ENCODE peak calls at places on chromosomes 13 and 19, in six cellular contexts. One of them, this sample, is unnamed.

GRCh38 chr19:55537741-55538111 is 793 bp upstream of the SBK2 start:
- DNase-seq in HCT116: no peak
- DNase-seq in Peyer's patch: no peak
- DNase-seq in uterus: no peak
- DNase-seq in prostate gland: no peak
- DNase-seq in adrenal gland: no peak
- DNase-seq in this sample: no peak

GRCh38 chr13:48945626-48946025 is 30.1 kb upstream of the FNDC3A start:
- DNase-seq in uterus: no peak
- DNase-seq in prostate gland: no peak
- DNase-seq in HCT116: no peak
- DNase-seq in adrenal gland: no peak
- DNase-seq in Peyer's patch: no peak
- DNase-seq in this sample: no peak

GRCh38 chr13:23928985-23929384 is 31.7 kb upstream of the C1QTNF9B start:
- DNase-seq in prostate gland: no peak
- DNase-seq in uterus: no peak
- DNase-seq in adrenal gland: no peak
- DNase-seq in HCT116: no peak
- DNase-seq in Peyer's patch: no peak
- DNase-seq in this sample: no peak

GRCh38 chr19:1354496-1355257 is 29.0 kb upstream of the NDUFS7 start:
- DNase-seq in adrenal gland: peak
- DNase-seq in uterus: peak
- DNase-seq in HCT116: peak
- DNase-seq in prostate gland: peak
- DNase-seq in Peyer's patch: peak
- DNase-seq in this sample: peak

GRCh38 chr19:16896098-16896912 is 7.5 kb downstream of the F2RL3 start:
- DNase-seq in prostate gland: no peak
- DNase-seq in adrenal gland: peak
- DNase-seq in uterus: no peak
- DNase-seq in HCT116: no peak
- DNase-seq in Peyer's patch: no peak
- DNase-seq in this sample: peak

GRCh38 chr13:36428083-36428482 is 4.2 kb upstream of the CCNA1 start:
- DNase-seq in HCT116: no peak
- DNase-seq in prostate gland: peak
- DNase-seq in adrenal gland: no peak
- DNase-seq in Peyer's patch: no peak
- DNase-seq in uterus: no peak
- DNase-seq in this sample: no peak

GRCh38 chr13:100809856-100810255 is 135.3 kb upstream of the TMTC4 start:
- DNase-seq in Peyer's patch: no peak
- DNase-seq in prostate gland: no peak
- DNase-seq in adrenal gland: no peak
- DNase-seq in HCT116: no peak
- DNase-seq in uterus: no peak
- DNase-seq in this sample: no peak

GRCh38 chr19:18514800-18515682 is 6.8 kb downstream of the ELL start:
- DNase-seq in Peyer's patch: peak
- DNase-seq in HCT116: no peak
- DNase-seq in prostate gland: no peak
- DNase-seq in adrenal gland: peak
- DNase-seq in uterus: peak
- DNase-seq in this sample: peak

GRCh38 chr13:80558074-80558473 is 217.1 kb upstream of the SPRY2 start:
- DNase-seq in Peyer's patch: no peak
- DNase-seq in adrenal gland: peak
- DNase-seq in prostate gland: no peak
- DNase-seq in HCT116: no peak
- DNase-seq in uterus: no peak
- DNase-seq in this sample: no peak

GRCh38 chr13:75362026-75362425 is 119.9 kb downstream of the TBC1D4 start:
- DNase-seq in Peyer's patch: no peak
- DNase-seq in prostate gland: no peak
- DNase-seq in HCT116: no peak
- DNase-seq in uterus: no peak
- DNase-seq in adrenal gland: no peak
- DNase-seq in this sample: no peak

GRCh38 chr19:41753159-41753558 is 2.2 kb upstream of the CEACAM6 start:
- DNase-seq in uterus: no peak
- DNase-seq in HCT116: peak
- DNase-seq in Peyer's patch: peak
- DNase-seq in prostate gland: peak
- DNase-seq in adrenal gland: peak
- DNase-seq in this sample: peak

GRCh38 chr19:39471756-39472536 is 8.7 kb upstream of the TIMM50 start:
- DNase-seq in HCT116: no peak
- DNase-seq in adrenal gland: no peak
- DNase-seq in Peyer's patch: no peak
- DNase-seq in prostate gland: no peak
- DNase-seq in uterus: no peak
- DNase-seq in this sample: no peak

GRCh38 chr19:41641879-41642485 is 15.1 kb upstream of the CEACAM4 start:
- DNase-seq in HCT116: peak
- DNase-seq in adrenal gland: peak
- DNase-seq in prostate gland: peak
- DNase-seq in Peyer's patch: no peak
- DNase-seq in uterus: no peak
- DNase-seq in this sample: peak

GRCh38 chr13:77980592-77980991 is 62.0 kb upstream of the EDNRB start:
- DNase-seq in adrenal gland: no peak
- DNase-seq in HCT116: no peak
- DNase-seq in prostate gland: no peak
- DNase-seq in uterus: no peak
- DNase-seq in Peyer's patch: no peak
- DNase-seq in this sample: no peak

GRCh38 chr13:99892189-99892588 is 79.4 kb downstream of the ZIC5 start:
- DNase-seq in adrenal gland: no peak
- DNase-seq in HCT116: no peak
- DNase-seq in prostate gland: no peak
- DNase-seq in Peyer's patch: no peak
- DNase-seq in uterus: no peak
- DNase-seq in this sample: no peak

DNA sequence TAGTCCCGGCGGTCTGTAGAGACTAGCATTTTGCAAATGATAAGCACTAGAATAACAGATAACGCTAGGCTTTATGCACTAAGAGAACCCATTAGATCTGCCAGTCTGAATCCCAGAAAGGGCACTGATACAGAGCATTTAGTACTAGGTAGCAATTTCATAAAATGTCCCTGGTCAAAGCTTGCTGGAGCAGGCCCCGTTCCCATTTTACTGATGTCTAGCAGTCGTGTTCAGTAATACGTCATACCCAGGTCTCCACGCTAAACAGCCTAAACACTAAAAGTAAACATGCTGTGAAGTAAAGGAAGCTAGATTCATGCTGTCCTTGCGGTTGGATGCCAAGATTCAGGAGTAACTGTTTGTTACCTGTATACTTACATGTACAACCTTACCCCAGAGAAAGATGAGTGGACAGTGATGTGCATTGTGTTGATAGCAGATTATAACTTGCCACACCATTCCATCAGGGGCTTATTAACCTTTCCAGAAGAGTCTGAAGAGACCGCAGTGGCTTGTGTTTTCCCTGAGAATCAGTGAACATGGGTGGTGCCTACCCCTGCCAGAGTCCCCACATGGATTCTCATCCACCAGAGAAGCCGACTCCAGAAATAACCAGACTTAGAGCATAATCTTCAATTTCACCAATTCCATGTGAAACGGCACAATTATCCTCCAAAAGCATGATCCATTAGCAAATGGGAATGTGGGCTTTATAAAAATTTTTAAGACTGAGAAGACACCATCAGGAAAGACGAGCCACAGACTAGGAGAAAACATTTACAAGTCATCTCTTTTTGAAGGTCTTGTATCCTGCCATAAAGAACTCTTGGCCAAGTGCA is 3.4 kb upstream of the RPS11 start:
- DNase-seq in uterus: no peak
- DNase-seq in Peyer's patch: no peak
- DNase-seq in HCT116: no peak
- DNase-seq in adrenal gland: no peak
- DNase-seq in prostate gland: no peak
- DNase-seq in this sample: no peak
- TF ChIP-seq POLR2A in uterus: no peak
- TF ChIP-seq POLR2A in Peyer's patch: no peak
- TF ChIP-seq POLR2A in HCT116: peak
- TF ChIP-seq POLR2A in adrenal gland: no peak
- TF ChIP-seq POLR2A in prostate gland: no peak
- TF ChIP-seq POLR2A in this sample: peak

GRCh38 chr19:47719047-47719885 is 6.0 kb downstream of the EHD2 start:
- DNase-seq in HCT116: no peak
- DNase-seq in Peyer's patch: no peak
- DNase-seq in uterus: peak
- DNase-seq in prostate gland: peak
- DNase-seq in adrenal gland: peak
- DNase-seq in this sample: peak
- H3K4me3 ChIP-seq in HCT116: no peak
- H3K4me3 ChIP-seq in Peyer's patch: peak
- H3K4me3 ChIP-seq in uterus: peak
- H3K4me3 ChIP-seq in prostate gland: peak
- H3K4me3 ChIP-seq in adrenal gland: no peak
- H3K4me3 ChIP-seq in this sample: no peak

GRCh38 chr19:45417151-45417550 is 6.6 kb downstream of the ERCC1 start:
- DNase-seq in adrenal gland: no peak
- DNase-seq in Peyer's patch: no peak
- DNase-seq in uterus: no peak
- DNase-seq in HCT116: no peak
- DNase-seq in prostate gland: no peak
- DNase-seq in this sample: no peak
- TF ChIP-seq POLR2A in adrenal gland: no peak
- TF ChIP-seq POLR2A in Peyer's patch: no peak
- TF ChIP-seq POLR2A in uterus: no peak
- TF ChIP-seq POLR2A in HCT116: no peak
- TF ChIP-seq POLR2A in prostate gland: no peak
- TF ChIP-seq POLR2A in this sample: no peak

GRCh38 chr19:49205114-49205513 is 47.5 kb downstream of the TRPM4 start:
- DNase-seq in Peyer's patch: no peak
- DNase-seq in HCT116: no peak
- DNase-seq in uterus: no peak
- DNase-seq in adrenal gland: no peak
- DNase-seq in prostate gland: no peak
- DNase-seq in this sample: no peak

GRCh38 chr19:49196527-49197240 is 39.1 kb downstream of the TRPM4 start:
- DNase-seq in HCT116: no peak
- DNase-seq in adrenal gland: no peak
- DNase-seq in uterus: no peak
- DNase-seq in Peyer's patch: no peak
- DNase-seq in prostate gland: peak
- DNase-seq in this sample: no peak

GRCh38 chr19:49194408-49194807 is 36.8 kb downstream of the TRPM4 start:
- DNase-seq in adrenal gland: no peak
- DNase-seq in Peyer's patch: no peak
- DNase-seq in prostate gland: no peak
- DNase-seq in uterus: no peak
- DNase-seq in HCT116: no peak
- DNase-seq in this sample: no peak

GRCh38 chr19:49201042-49201441 is 43.5 kb downstream of the TRPM4 start:
- DNase-seq in uterus: no peak
- DNase-seq in prostate gland: peak
- DNase-seq in Peyer's patch: no peak
- DNase-seq in adrenal gland: no peak
- DNase-seq in HCT116: no peak
- DNase-seq in this sample: no peak

GRCh38 chr19:49200238-49200862 is 42.8 kb downstream of the TRPM4 start:
- DNase-seq in Peyer's patch: peak
- DNase-seq in adrenal gland: no peak
- DNase-seq in HCT116: no peak
- DNase-seq in uterus: no peak
- DNase-seq in prostate gland: no peak
- DNase-seq in this sample: no peak
- H3K4me3 ChIP-seq in Peyer's patch: no peak
- H3K4me3 ChIP-seq in adrenal gland: no peak
- H3K4me3 ChIP-seq in HCT116: no peak
- H3K4me3 ChIP-seq in uterus: no peak
- H3K4me3 ChIP-seq in prostate gland: no peak
- H3K4me3 ChIP-seq in this sample: no peak

GRCh38 chr19:12881172-12881808 is at the start of gene DNASE2:
- DNase-seq in Peyer's patch: peak
- DNase-seq in uterus: peak
- DNase-seq in prostate gland: peak
- DNase-seq in HCT116: peak
- DNase-seq in adrenal gland: peak
- DNase-seq in this sample: peak
- TF ChIP-seq POLR2A in Peyer's patch: peak
- TF ChIP-seq POLR2A in uterus: peak
- TF ChIP-seq POLR2A in prostate gland: peak
- TF ChIP-seq POLR2A in HCT116: peak
- TF ChIP-seq POLR2A in adrenal gland: peak
- TF ChIP-seq POLR2A in this sample: peak

GRCh38 chr19:35856001-35856400 is 710 bp upstream of the KIRREL2 start:
- DNase-seq in HCT116: no peak
- DNase-seq in adrenal gland: no peak
- DNase-seq in prostate gland: no peak
- DNase-seq in uterus: no peak
- DNase-seq in Peyer's patch: no peak
- DNase-seq in this sample: peak
- H3K4me3 ChIP-seq in HCT116: no peak
- H3K4me3 ChIP-seq in adrenal gland: no peak
- H3K4me3 ChIP-seq in prostate gland: peak
- H3K4me3 ChIP-seq in uterus: no peak
- H3K4me3 ChIP-seq in Peyer's patch: peak
- H3K4me3 ChIP-seq in this sample: peak

GRCh38 chr19:58400916-58401824 is 5.7 kb downstream of the RNF225 start:
- DNase-seq in uterus: peak
- DNase-seq in Peyer's patch: peak
- DNase-seq in adrenal gland: peak
- DNase-seq in HCT116: peak
- DNase-seq in prostate gland: peak
- DNase-seq in this sample: peak
- TF ChIP-seq POLR2A in uterus: peak
- TF ChIP-seq POLR2A in Peyer's patch: peak
- TF ChIP-seq POLR2A in adrenal gland: peak
- TF ChIP-seq POLR2A in HCT116: peak
- TF ChIP-seq POLR2A in prostate gland: peak
- TF ChIP-seq POLR2A in this sample: peak

GRCh38 chr13:113857531-113858195 is 6.2 kb downstream of the GAS6 start:
- DNase-seq in adrenal gland: no peak
- DNase-seq in prostate gland: no peak
- DNase-seq in Peyer's patch: peak
- DNase-seq in HCT116: no peak
- DNase-seq in uterus: no peak
- DNase-seq in this sample: no peak

GRCh38 chr13:113860579-113861432 is 3.1 kb downstream of the GAS6 start:
- DNase-seq in uterus: peak
- DNase-seq in Peyer's patch: peak
- DNase-seq in prostate gland: no peak
- DNase-seq in HCT116: no peak
- DNase-seq in adrenal gland: no peak
- DNase-seq in this sample: peak

GRCh38 chr13:113861433-113862030 is 2.3 kb downstream of the GAS6 start:
- DNase-seq in HCT116: no peak
- DNase-seq in Peyer's patch: peak
- DNase-seq in uterus: no peak
- DNase-seq in prostate gland: no peak
- DNase-seq in adrenal gland: no peak
- DNase-seq in this sample: no peak

GRCh38 chr13:113860051-113860471 is 3.8 kb downstream of the GAS6 start:
- DNase-seq in HCT116: no peak
- DNase-seq in adrenal gland: no peak
- DNase-seq in uterus: no peak
- DNase-seq in prostate gland: no peak
- DNase-seq in Peyer's patch: peak
- DNase-seq in this sample: no peak

GRCh38 chr13:113859311-113860050 is 4.4 kb downstream of the GAS6 start:
- DNase-seq in HCT116: no peak
- DNase-seq in Peyer's patch: peak
- DNase-seq in uterus: no peak
- DNase-seq in prostate gland: no peak
- DNase-seq in adrenal gland: no peak
- DNase-seq in this sample: peak
- H3K4me3 ChIP-seq in HCT116: no peak
- H3K4me3 ChIP-seq in Peyer's patch: no peak
- H3K4me3 ChIP-seq in uterus: no peak
- H3K4me3 ChIP-seq in prostate gland: no peak
- H3K4me3 ChIP-seq in adrenal gland: no peak
- H3K4me3 ChIP-seq in this sample: no peak

This sample was measured in body of pancreas.